ENCODE peak calls at places on chromosome 7, in eight cellular contexts. E is OCI-LY7, J is left lung, G is upper lobe of right lung, A is spleen, L is A673, S is heart right ventricle, I is hepatocyte. X is an unnamed sample.
A peak's percentile ranks its signal among the peaks of the same experiment; 100 is the strongest.

GRCh38 chr7:8290645-8291308 is 28.8 kb upstream of the ICA1 start:
- DNase-seq in E (no peak), J (no peak), G (no peak), A (no peak), L (peak; percentile 14), S (no peak), I (peak; percentile 44), X (no peak)

GRCh38 chr7:78311176-78311575 is 512.6 kb downstream of the PHTF2 start:
- DNase-seq in E (no peak), J (no peak), G (no peak), A (no peak), L (no peak), S (no peak), I (no peak), X (no peak)

GRCh38 chr7:75776295-75776971 is 4.4 kb upstream of the CCL26 start:
- DNase-seq in E (no peak), J (no peak), G (no peak), A (no peak), L (peak; percentile 60), S (no peak), I (no peak), X (no peak)

GRCh38 chr7:2759736-2760097 is 71.7 kb downstream of the AMZ1 start:
- DNase-seq in E (no peak), J (no peak), G (no peak), A (no peak), L (no peak), S (no peak), I (no peak), X (no peak)

GRCh38 chr7:20560325-20561180 is 54.9 kb upstream of the ABCB5 start:
- DNase-seq in E (no peak), J (peak; percentile 64), G (no peak), A (no peak), L (no peak), S (no peak), I (no peak), X (no peak)

GRCh38 chr7:105638942-105639495 is 57.7 kb upstream of the EFCAB10 start:
- DNase-seq in E (no peak), J (no peak), G (no peak), A (no peak), L (peak; percentile 72), S (no peak), I (peak; percentile 48), X (no peak)

GRCh38 chr7:44638611-44639557 is 32.5 kb downstream of the OGDH start:
- DNase-seq in E (peak; percentile 79), J (peak; percentile 91), G (peak; percentile 82), A (peak; percentile 95), L (peak; percentile 77), S (peak; percentile 57), I (peak; percentile 83), X (peak; percentile 77)

GRCh38 chr7:105024734-105025133 is 10.7 kb downstream of the KMT2E start:
- DNase-seq in E (no peak), J (no peak), G (no peak), A (no peak), L (no peak), S (no peak), I (no peak), X (no peak)

GRCh38 chr7:47937065-47937687 is 11.1 kb downstream of the PKD1L1 start:
- DNase-seq in E (peak; percentile 83), J (no peak), G (no peak), A (peak; percentile 83), L (no peak), S (no peak), I (no peak), X (no peak)

GRCh38 chr7:3259711-3260424 is 41.2 kb upstream of the SDK1 start:
- DNase-seq in E (no peak), J (no peak), G (no peak), A (no peak), L (no peak), S (no peak), I (peak; percentile 13), X (no peak)

GRCh38 chr7:153858335-153858734 is 193.9 kb upstream of the DPP6 start:
- DNase-seq in E (no peak), J (no peak), G (no peak), A (no peak), L (no peak), S (no peak), I (no peak), X (no peak)

GRCh38 chr7:47264021-47264651 is 317.8 kb downstream of the TNS3 start:
- DNase-seq in E (no peak), J (no peak), G (no peak), A (no peak), L (no peak), S (no peak), I (no peak), X (no peak)

GRCh38 chr7:22633954-22634474 is 93.0 kb upstream of the IL6 start:
- DNase-seq in E (no peak), J (no peak), G (no peak), A (no peak), L (no peak), S (no peak), I (no peak), X (no peak)

GRCh38 chr7:44408596-44408995 is 81.9 kb downstream of the NUDCD3 start:
- DNase-seq in E (no peak), J (no peak), G (no peak), A (no peak), L (peak; percentile 13), S (no peak), I (no peak), X (no peak)

GRCh38 chr7:43877968-43878864 is 8.9 kb upstream of the MRPS24 start:
- DNase-seq in E (no peak), J (no peak), G (no peak), A (no peak), L (no peak), S (no peak), I (no peak), X (no peak)

GRCh38 chr7:51430480-51431086 is 114.0 kb upstream of the COBL start:
- DNase-seq in E (peak; percentile 58), J (no peak), G (no peak), A (no peak), L (peak; percentile 50), S (no peak), I (peak; percentile 78), X (no peak)

GRCh38 chr7:80641548-80641947 is 3.1 kb downstream of the CD36 start:
- DNase-seq in E (no peak), J (no peak), G (no peak), A (no peak), L (peak; percentile 37), S (no peak), I (no peak), X (no peak)

GRCh38 chr7:34740840-34741239 is 82.8 kb downstream of the NPSR1 start:
- DNase-seq in E (no peak), J (no peak), G (no peak), A (no peak), L (no peak), S (no peak), I (no peak), X (no peak)

GRCh38 chr7:149683191-149683590 is 90.2 kb downstream of the ZNF467 start:
- DNase-seq in E (no peak), J (no peak), G (no peak), A (no peak), L (no peak), S (no peak), I (no peak), X (no peak)

GRCh38 chr7:36155811-36156361 is 2.8 kb downstream of the EEPD1 start:
- DNase-seq in E (peak; percentile 7), J (no peak), G (no peak), A (no peak), L (no peak), S (peak; percentile 53), I (peak; percentile 34), X (no peak)
- TF ChIP-seq CTCF in E (no peak), J (no peak), G (no peak), A (no peak), L (no peak), S (no peak), I (no peak), X (no peak)

GRCh38 chr7:1243290-1243963 is 10.8 kb downstream of the UNCX start:
- DNase-seq in E (no peak), J (peak; percentile 68), G (no peak), A (no peak), L (no peak), S (no peak), I (no peak), X (no peak)

GRCh38 chr7:1240917-1241509 is 8.3 kb downstream of the UNCX start:
- DNase-seq in E (no peak), J (peak; percentile 63), G (no peak), A (peak; percentile 43), L (no peak), S (no peak), I (no peak), X (no peak)

GRCh38 chr7:1242601-1243289 is 10.1 kb downstream of the UNCX start:
- DNase-seq in E (no peak), J (peak; percentile 65), G (no peak), A (no peak), L (no peak), S (no peak), I (no peak), X (no peak)

GRCh38 chr7:1241510-1242128 is 8.9 kb downstream of the UNCX start:
- DNase-seq in E (no peak), J (peak; percentile 71), G (no peak), A (peak; percentile 58), L (no peak), S (no peak), I (no peak), X (no peak)

GRCh38 chr7:1242129-1242572 is 9.5 kb downstream of the UNCX start:
- DNase-seq in E (no peak), J (peak; percentile 53), G (no peak), A (no peak), L (no peak), S (no peak), I (no peak), X (no peak)
- H3K27ac ChIP-seq in E (no peak overlapping the region), J (no peak overlapping the region), G (no peak overlapping the region), A (no peak overlapping the region), L (no peak overlapping the region), S (no peak overlapping the region), I (no peak overlapping the region), X (no peak overlapping the region)

GRCh38 chr7:117403737-117404136 is 23.6 kb downstream of the ASZ1 start:
- DNase-seq in E (no peak), J (no peak), G (no peak), A (no peak), L (no peak), S (no peak), I (no peak), X (no peak)

GRCh38 chr7:117395743-117396142 is 31.6 kb downstream of the ASZ1 start:
- DNase-seq in E (no peak), J (no peak), G (no peak), A (no peak), L (no peak), S (no peak), I (no peak), X (no peak)

GRCh38 chr7:117401293-117402002 is 25.8 kb downstream of the ASZ1 start:
- DNase-seq in E (no peak), J (no peak), G (no peak), A (no peak), L (peak; percentile 31), S (no peak), I (no peak), X (no peak)

GRCh38 chr7:117402109-117402508 is 25.2 kb downstream of the ASZ1 start:
- DNase-seq in E (no peak), J (no peak), G (no peak), A (no peak), L (no peak), S (no peak), I (no peak), X (no peak)

GRCh38 chr7:117399820-117400422 is 27.4 kb downstream of the ASZ1 start:
- DNase-seq in E (no peak), J (no peak), G (no peak), A (no peak), L (peak; percentile 19), S (no peak), I (no peak), X (no peak)
- TF ChIP-seq CTCF in E (peak; percentile 76), J (peak; percentile 31), G (peak; percentile 42), A (no peak), L (peak; percentile 68), S (no peak), I (peak; percentile 71), X (peak; percentile 36)

GRCh38 chr7:136940917-136941316 is 72.5 kb downstream of the CHRM2 start:
- DNase-seq in E (no peak), J (no peak), G (no peak), A (no peak), L (no peak), S (no peak), I (no peak), X (no peak)
- H3K27ac ChIP-seq in E (no peak overlapping the region), J (no peak overlapping the region), G (no peak overlapping the region), A (no peak overlapping the region), L (no peak overlapping the region), S (peak overlapping the region; percentile 50), I (no peak overlapping the region), X (no peak overlapping the region)

X was measured in coronary artery.